ENCODE peak calls at places on chromosome 16, in six cellular contexts. P, C, D, H, O and T are unnamed samples.

GRCh38 chr16:84550096-84550495 is 45.6 kb upstream of the MEAK7 start:
- DNase-seq in P (no peak), C (no peak), D (no peak), H (no peak), O (no peak), T (no peak)

GRCh38 chr16:57462978-57463362 is 491 bp downstream of the POLR2C start:
- DNase-seq in P (no peak), C (no peak), D (no peak), H (peak), O (no peak), T (no peak)

GRCh38 chr16:67016681-67017450 is 12.1 kb upstream of the CBFB start:
- DNase-seq in P (no peak), C (no peak), D (no peak), H (peak), O (no peak), T (no peak)

GRCh38 chr16:20747030-20747816 is 5.6 kb upstream of the THUMPD1 start:
- DNase-seq in P (no peak), C (no peak), D (no peak), H (no peak), O (no peak), T (no peak)

GRCh38 chr16:85072947-85073346 is 39.3 kb downstream of the CIBAR2 start:
- DNase-seq in P (peak), C (no peak), D (no peak), H (no peak), O (peak), T (no peak)

GRCh38 chr16:3998793-3999478 is 117.3 kb downstream of the ADCY9 start:
- DNase-seq in P (no peak), C (no peak), D (no peak), H (no peak), O (peak), T (no peak)

GRCh38 chr16:57781741-57782606 is 20.3 kb downstream of the KIFC3 start:
- DNase-seq in P (no peak), C (no peak), D (no peak), H (no peak), O (peak), T (no peak)

GRCh38 chr16:48487287-48487686 is 102.1 kb upstream of the SIAH1 start:
- DNase-seq in P (no peak), C (peak), D (no peak), H (no peak), O (no peak), T (no peak)

GRCh38 chr16:10242916-10243315 is 60.7 kb upstream of the GRIN2A start:
- DNase-seq in P (no peak), C (no peak), D (no peak), H (no peak), O (no peak), T (no peak)

GRCh38 chr16:89711601-89712475 is 8.9 kb downstream of the VPS9D1 start:
- DNase-seq in P (peak), C (peak), D (no peak), H (no peak), O (no peak), T (no peak)

GRCh38 chr16:73047536-73048291 is at the start of gene ZFHX3:
- DNase-seq in P (peak), C (peak), D (no peak), H (no peak), O (peak), T (no peak)

GRCh38 chr16:56107944-56108583 is 83.2 kb upstream of the GNAO1 start:
- DNase-seq in P (peak), C (no peak), D (no peak), H (no peak), O (no peak), T (no peak)

GRCh38 chr16:27377666-27378485 is 24.1 kb upstream of the IL21R start:
- DNase-seq in P (no peak), C (no peak), D (no peak), H (no peak), O (no peak), T (no peak)

GRCh38 chr16:73064227-73064995 is 16.5 kb upstream of the ZFHX3 start:
- DNase-seq in P (peak), C (no peak), D (no peak), H (peak), O (peak), T (no peak)

GRCh38 chr16:90026135-90026534 is 6.9 kb upstream of the DBNDD1 start:
- DNase-seq in P (no peak), C (no peak), D (no peak), H (no peak), O (no peak), T (no peak)

GRCh38 chr16:77918792-77919707 is 103.3 kb upstream of the CLEC3A start:
- DNase-seq in P (no peak), C (no peak), D (no peak), H (no peak), O (no peak), T (no peak)

DNA sequence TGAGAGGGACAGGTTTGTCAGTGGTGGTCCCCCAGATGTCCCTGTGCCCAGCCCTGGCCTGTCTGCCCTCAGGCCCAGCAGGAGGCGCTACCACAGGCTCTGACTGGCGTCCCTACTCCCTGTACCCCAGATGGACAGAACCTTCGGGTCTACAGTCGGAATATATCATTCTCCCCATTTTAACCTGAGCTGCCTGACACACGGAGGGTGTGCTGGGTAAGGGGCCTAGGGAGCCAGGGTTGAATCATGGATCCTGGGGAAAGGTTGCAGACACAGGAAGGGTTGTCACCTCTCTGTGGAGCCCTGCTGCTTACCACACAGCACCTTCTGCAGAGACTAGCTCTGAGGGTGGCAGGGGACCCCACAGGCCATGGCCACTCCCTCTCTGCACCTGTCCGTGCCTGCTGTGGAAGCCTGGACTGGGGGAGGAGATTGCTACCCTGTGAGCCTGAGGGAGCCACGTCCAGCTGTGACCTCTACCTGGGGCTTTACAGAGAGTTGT is 162.2 kb upstream of the ZNF267 start:
- DNase-seq in P (no peak), C (no peak), D (no peak), H (no peak), O (no peak), T (no peak)
- TF ChIP-seq CTCF in P (no peak), C (peak), D (no peak), H (no peak), O (no peak), T (no peak)

GRCh38 chr16:79772028-79772427 is 171.5 kb upstream of the MAF start:
- DNase-seq in P (no peak), C (no peak), D (no peak), H (no peak), O (no peak), T (no peak)

GRCh38 chr16:79770244-79771064 is 169.9 kb upstream of the MAF start:
- DNase-seq in P (peak), C (peak), D (peak), H (peak), O (peak), T (peak)

GRCh38 chr16:79777679-79778078 is 177.1 kb upstream of the MAF start:
- DNase-seq in P (no peak), C (no peak), D (no peak), H (no peak), O (no peak), T (no peak)

GRCh38 chr16:79776243-79776884 is 175.8 kb upstream of the MAF start:
- DNase-seq in P (peak), C (no peak), D (no peak), H (no peak), O (peak), T (no peak)
- TF ChIP-seq CTCF in P (peak), C (no peak), D (no peak), H (no peak), O (peak), T (no peak)

GRCh38 chr16:46688657-46689491 is at the start of gene VPS35:
- DNase-seq in P (peak), C (peak), D (peak), H (peak), O (peak), T (peak)
- TF ChIP-seq CTCF in P (peak), C (no peak), D (no peak), H (no peak), O (peak), T (no peak)

DNA sequence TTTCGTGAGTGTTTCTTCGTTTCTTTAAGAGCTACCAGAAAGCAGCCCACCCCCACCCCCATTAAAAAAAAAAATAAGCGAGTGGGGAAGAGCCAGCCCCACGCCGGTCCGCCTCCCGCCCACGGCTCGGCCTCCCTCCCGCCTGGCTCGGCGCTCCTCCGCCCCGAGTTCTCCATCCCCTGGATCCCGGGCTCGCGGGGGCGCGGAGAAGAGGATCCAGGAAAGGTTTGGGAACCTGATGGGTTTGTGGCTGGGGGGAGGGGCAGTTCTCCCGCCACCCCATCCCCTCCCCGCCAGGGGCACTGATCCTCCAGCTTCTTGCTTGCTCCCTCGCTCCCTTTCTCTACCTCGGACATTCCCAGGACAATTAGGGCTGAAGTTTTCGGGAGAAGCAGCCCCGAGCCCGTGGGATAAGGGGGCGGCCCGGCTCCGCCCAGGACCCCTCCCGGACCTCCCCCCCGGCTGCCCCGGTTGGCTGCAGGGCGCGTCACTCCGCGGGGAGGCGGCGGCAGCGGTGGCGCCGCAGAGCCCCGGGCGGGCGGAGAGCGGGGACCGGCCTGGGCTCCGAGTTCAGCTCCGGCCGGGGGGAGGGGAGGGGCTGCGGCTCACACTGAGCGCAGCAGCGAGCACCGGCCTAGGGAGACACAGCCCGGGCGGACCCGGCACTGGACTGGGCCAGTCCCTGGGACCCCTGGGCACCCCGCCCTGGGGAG is 1.0 kb upstream of the SALL1 start:
- DNase-seq in P (peak), C (no peak), D (no peak), H (peak), O (peak), T (no peak)
- TF ChIP-seq CTCF in P (no peak), C (no peak), D (no peak), H (no peak), O (peak), T (no peak)

GRCh38 chr16:88494335-88495154 is 41.5 kb downstream of the ZFPM1 start:
- DNase-seq in P (no peak), C (no peak), D (no peak), H (no peak), O (no peak), T (no peak)
- TF ChIP-seq CTCF in P (no peak), C (no peak), D (no peak), H (no peak), O (no peak), T (no peak)